ENCODE peak calls at places on chromosomes 6 and 20, in seven cellular contexts. O is Peyer's patch; E is D721Med; F is ecto neural progenitor cell; G is stimulated activated CD8-positive, alpha-beta memory T cell treated with anti-CD3 and anti-CD28 coated beads, Interleukin-7, amount 100 ng/mL, for 4 hours; N is activated T-cell treated with anti-CD3 and anti-CD28 coated beads, Interleukin-2, amount 50 U/mL, for 72 hours; D is PC-3. Z is an unnamed sample.

GRCh38 chr6:16168121-16168520 is 39.2 kb downstream of the MYLIP start:
- DNase-seq in F (no peak), G (no peak), E (no peak), O (no peak), D (no peak), N (no peak), Z (no peak)

GRCh38 chr6:36927691-36928546 is 26.6 kb upstream of the PI16 start:
- DNase-seq in E (no peak), D (no peak), N (no peak), G (no peak), O (no peak), F (no peak), Z (no peak)

GRCh38 chr20:41604002-41604401 is 14.2 kb downstream of the CHD6 start:
- DNase-seq in N (no peak), F (no peak), D (no peak), O (no peak), G (no peak), E (no peak), Z (no peak)

GRCh38 chr20:6783752-6784725 is 16.6 kb downstream of the BMP2 start:
- DNase-seq in G (no peak), E (no peak), O (no peak), N (no peak), D (no peak), F (no peak), Z (peak)

GRCh38 chr20:1539816-1540215 is 17.7 kb downstream of the SIRPD start:
- DNase-seq in D (no peak), E (no peak), G (no peak), F (no peak), N (no peak), O (no peak), Z (peak)

GRCh38 chr20:59820204-59821041 is 113.0 kb downstream of the SYCP2 start:
- DNase-seq in O (peak), G (no peak), E (no peak), F (peak), N (no peak), D (peak), Z (no peak)

GRCh38 chr6:148835920-148836441 is 89.2 kb downstream of the UST start:
- DNase-seq in D (peak), N (peak), E (no peak), O (no peak), F (no peak), G (no peak), Z (no peak)

GRCh38 chr6:114783083-114783482 is 440.3 kb upstream of the HS3ST5 start:
- DNase-seq in O (no peak), F (no peak), G (no peak), E (no peak), D (peak), N (no peak), Z (peak)

GRCh38 chr20:45440891-45441685 is 25.1 kb downstream of the PIGT start:
- DNase-seq in D (no peak), G (no peak), F (no peak), O (no peak), E (no peak), N (no peak), Z (no peak)

GRCh38 chr6:169926617-169927417 is 175.4 kb downstream of the ERMARD start:
- DNase-seq in D (no peak), G (no peak), N (no peak), E (no peak), F (peak), O (no peak), Z (no peak)

GRCh38 chr6:30100585-30101422 is 12.1 kb downstream of the TRIM31 start:
- DNase-seq in N (peak), D (peak), F (peak), O (no peak), G (no peak), E (no peak), Z (peak)

GRCh38 chr6:4313044-4313686 is 177.8 kb upstream of the ECI2 start:
- DNase-seq in F (no peak), E (no peak), G (no peak), N (no peak), D (peak), O (no peak), Z (peak)

GRCh38 chr6:170271771-170272314 is 19.0 kb downstream of the DLL1 start:
- DNase-seq in D (no peak), O (peak), G (peak), F (no peak), E (no peak), N (peak), Z (no peak)

GRCh38 chr6:146634022-146634421 is 35.2 kb downstream of the ADGB start:
- DNase-seq in O (no peak), N (no peak), E (no peak), F (no peak), D (no peak), G (no peak), Z (no peak)